ENCODE peak calls at places on chromosomes 6 and 20, in four cellular contexts. F, Y, M and G are unnamed samples.

GRCh38 chr6:53294095-53294494 is 54.7 kb downstream of the ELOVL5 start:
- DNase-seq in M (peak; percentile 78), F (peak; percentile 35), Y (peak; percentile 64), G (no peak)

GRCh38 chr6:41449399-41450245 is 96.6 kb upstream of the FOXP4 start:
- DNase-seq in M (no peak), Y (no peak), F (peak; percentile 37), G (no peak)

GRCh38 chr6:924661-925060 is 231.7 kb upstream of the EXOC2 start:
- DNase-seq in M (no peak), F (no peak), Y (no peak), G (no peak)

GRCh38 chr6:102895683-102896082 is 1502.2 kb downstream of the GRIK2 start:
- DNase-seq in F (no peak), M (no peak), Y (peak; percentile 26), G (no peak)

GRCh38 chr6:149317656-149318571 is at the start of gene TAB2:
- DNase-seq in M (peak; percentile 72), F (peak; percentile 72), Y (no peak), G (no peak)

GRCh38 chr6:30555428-30556005 is 772 bp downstream of the GNL1 start:
- DNase-seq in F (peak; percentile 74), M (peak; percentile 71), Y (peak; percentile 83), G (no peak)

GRCh38 chr20:32541917-32542615 is 43.1 kb downstream of the NOL4L start:
- DNase-seq in M (no peak), Y (no peak), F (no peak), G (no peak)

GRCh38 chr6:82331031-82331773 is 32.4 kb upstream of the TPBG start:
- DNase-seq in F (peak; percentile 86), M (peak; percentile 40), Y (peak; percentile 37), G (peak; percentile 79)

GRCh38 chr6:100880149-100880900 is 804 bp downstream of the ASCC3 start:
- DNase-seq in F (peak; percentile 72), Y (no peak), M (no peak), G (peak; percentile 34)

GRCh38 chr6:157169656-157170055 is 153.7 kb downstream of the TMEM242 start:
- DNase-seq in F (no peak), M (no peak), Y (no peak), G (no peak)

GRCh38 chr6:160034346-160034930 is 65.6 kb downstream of the IGF2R start:
- DNase-seq in F (no peak), M (no peak), Y (no peak), G (no peak)

GRCh38 chr6:125824946-125825786 is 34.4 kb downstream of the NCOA7 start:
- DNase-seq in Y (no peak), M (no peak), F (no peak), G (no peak)

GRCh38 chr6:75409286-75409685 is 84.3 kb downstream of the FILIP1 start:
- DNase-seq in F (peak; percentile 53), Y (no peak), M (no peak), G (no peak)

GRCh38 chr6:64683682-64684081 is 1023.3 kb downstream of the EYS start:
- DNase-seq in F (no peak), Y (peak; percentile 43), M (peak; percentile 33), G (peak; percentile 30)

GRCh38 chr20:38805958-38806854 is 709 bp downstream of the PPP1R16B start:
- DNase-seq in Y (peak; percentile 42), F (peak; percentile 21), M (peak; percentile 63), G (no peak)

GRCh38 chr20:22312744-22313346 is 271.5 kb downstream of the FOXA2 start:
- DNase-seq in Y (peak; percentile 64), M (peak; percentile 75), F (peak; percentile 61), G (peak; percentile 66)

GRCh38 chr6:24844903-24845302 is 46.2 kb upstream of the ARMH2 start:
- DNase-seq in M (no peak), F (peak; percentile 17), Y (no peak), G (no peak)

GRCh38 chr6:70954750-70955149 is 2.1 kb downstream of the B3GAT2 start:
- DNase-seq in F (no peak), Y (peak; percentile 18), M (peak; percentile 45), G (no peak)

GRCh38 chr6:130029163-130029562 is 10.8 kb downstream of the L3MBTL3 start:
- DNase-seq in F (no peak), M (no peak), Y (no peak), G (no peak)

GRCh38 chr6:53484409-53485280 is 60.3 kb downstream of the GCLC start:
- DNase-seq in Y (peak; percentile 77), F (peak; percentile 77), M (peak; percentile 83), G (peak; percentile 87)

GRCh38 chr20:5642155-5642981 is 107.8 kb upstream of the SHLD1 start:
- DNase-seq in M (no peak), F (peak; percentile 63), Y (no peak), G (no peak)

GRCh38 chr20:5638023-5638422 is 112.2 kb upstream of the SHLD1 start:
- DNase-seq in Y (no peak), F (no peak), M (no peak), G (no peak)

DNA sequence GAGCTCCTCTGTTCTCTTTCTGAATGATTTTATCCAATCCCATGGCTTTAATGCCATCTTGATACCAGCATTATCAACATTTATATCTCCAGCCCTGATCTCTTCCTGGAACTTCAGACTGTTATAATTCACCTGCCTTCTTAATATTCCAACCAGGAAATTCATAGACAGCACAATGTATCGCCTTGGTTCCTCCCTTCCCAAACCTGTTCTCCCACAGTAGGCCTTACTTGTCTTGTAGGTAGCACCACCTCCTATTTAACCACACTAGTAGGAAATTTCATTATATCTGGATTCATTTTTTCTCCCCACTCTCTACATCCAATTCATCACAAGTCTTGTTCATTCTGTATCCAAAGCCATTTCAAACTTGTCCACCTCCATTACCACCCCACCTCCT is 106.3 kb upstream of the SHLD1 start:
- DNase-seq in F (no peak), Y (no peak), M (no peak), G (peak; percentile 33)
- H3F3A ChIP-seq in F (peaks cover 5% of the 10 kb centered on the region), Y (no peaks in the 10 kb centered on the region), M (no peaks in the 10 kb centered on the region), G (no peaks in the 10 kb centered on the region)

DNA sequence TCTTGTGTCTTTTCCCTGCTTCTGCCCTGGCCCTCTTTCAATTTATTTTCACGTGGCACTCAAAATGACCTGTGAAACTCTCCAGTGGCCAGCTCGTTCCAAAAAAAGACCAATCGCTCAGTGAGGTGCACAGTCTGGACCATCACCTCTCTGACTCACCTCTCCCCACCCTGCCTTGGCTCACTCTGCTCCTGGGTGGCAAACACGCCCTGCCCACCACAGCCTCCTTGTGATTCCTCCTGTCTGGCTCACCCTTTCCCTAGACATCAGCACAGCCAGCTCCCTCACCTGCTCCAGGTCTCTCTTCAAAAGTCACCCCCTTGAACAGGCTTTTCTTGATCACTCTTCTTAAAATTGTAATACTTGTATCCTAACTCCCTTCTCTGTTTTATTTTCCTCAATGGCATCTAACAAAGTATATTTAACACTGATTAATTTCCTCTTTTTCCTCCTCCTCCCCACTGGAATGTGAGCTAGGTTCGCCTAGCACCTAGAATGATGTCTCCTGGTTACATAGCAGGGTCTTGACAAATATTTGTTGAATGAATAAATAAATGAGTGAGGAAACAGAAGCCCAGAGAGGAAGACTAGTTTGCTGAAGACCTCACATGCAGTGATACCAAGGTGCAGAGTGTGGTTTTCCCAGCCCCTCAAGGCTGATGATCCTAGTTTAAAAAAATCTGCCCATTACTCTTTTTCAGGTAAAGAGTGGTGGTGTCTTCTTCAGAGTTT is 109.0 kb downstream of the GJA10 start:
- DNase-seq in F (no peak), M (no peak), Y (no peak), G (peak; percentile 72)
- H4K20me1 ChIP-seq in F (no peaks in the 10 kb centered on the region), M (no peaks in the 10 kb centered on the region), Y (no peaks in the 10 kb centered on the region), G (no peaks in the 10 kb centered on the region)

DNA sequence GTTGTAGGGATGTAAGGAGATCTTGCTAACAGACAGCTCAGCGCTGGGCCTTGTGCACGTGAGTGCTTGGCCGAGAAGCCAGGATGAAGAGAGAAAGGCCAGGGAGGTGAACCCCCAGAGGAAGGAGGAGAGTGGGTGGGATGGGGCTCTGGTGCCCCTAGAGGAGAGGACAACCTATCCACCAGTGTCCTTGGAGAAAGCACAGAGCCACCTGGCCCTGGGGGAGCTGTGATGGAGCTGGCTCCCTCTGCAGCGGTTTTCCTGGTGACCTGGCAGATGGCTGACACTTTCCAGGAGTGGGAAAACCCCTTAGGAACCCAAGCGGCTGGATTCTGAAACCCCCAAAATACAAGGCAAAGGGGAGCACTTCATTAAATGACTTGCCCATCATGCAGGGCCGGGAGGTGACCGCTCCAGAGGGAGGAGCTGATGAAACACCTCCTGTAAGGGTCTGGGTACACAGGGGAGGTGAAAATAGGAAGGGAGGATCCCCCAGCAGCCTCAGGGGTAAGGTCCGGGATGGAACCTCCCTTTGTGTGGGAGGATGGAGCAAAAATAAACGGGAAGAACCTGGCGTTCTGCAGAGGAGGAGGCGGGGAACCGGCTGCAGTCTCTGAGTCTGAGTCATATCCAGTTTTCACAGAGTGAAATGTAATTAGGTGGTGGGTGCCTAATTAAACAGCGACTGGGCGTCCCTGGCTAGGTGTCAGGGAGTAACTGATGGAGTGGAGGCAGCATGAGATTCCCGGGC is 80.4 kb downstream of the SULF2 start:
- DNase-seq in M (no peak), F (no peak), Y (no peak), G (no peak)
- H3F3A ChIP-seq in M (no peaks in the 10 kb centered on the region), F (no peaks in the 10 kb centered on the region), Y (no peaks in the 10 kb centered on the region), G (no peaks in the 10 kb centered on the region)

DNA sequence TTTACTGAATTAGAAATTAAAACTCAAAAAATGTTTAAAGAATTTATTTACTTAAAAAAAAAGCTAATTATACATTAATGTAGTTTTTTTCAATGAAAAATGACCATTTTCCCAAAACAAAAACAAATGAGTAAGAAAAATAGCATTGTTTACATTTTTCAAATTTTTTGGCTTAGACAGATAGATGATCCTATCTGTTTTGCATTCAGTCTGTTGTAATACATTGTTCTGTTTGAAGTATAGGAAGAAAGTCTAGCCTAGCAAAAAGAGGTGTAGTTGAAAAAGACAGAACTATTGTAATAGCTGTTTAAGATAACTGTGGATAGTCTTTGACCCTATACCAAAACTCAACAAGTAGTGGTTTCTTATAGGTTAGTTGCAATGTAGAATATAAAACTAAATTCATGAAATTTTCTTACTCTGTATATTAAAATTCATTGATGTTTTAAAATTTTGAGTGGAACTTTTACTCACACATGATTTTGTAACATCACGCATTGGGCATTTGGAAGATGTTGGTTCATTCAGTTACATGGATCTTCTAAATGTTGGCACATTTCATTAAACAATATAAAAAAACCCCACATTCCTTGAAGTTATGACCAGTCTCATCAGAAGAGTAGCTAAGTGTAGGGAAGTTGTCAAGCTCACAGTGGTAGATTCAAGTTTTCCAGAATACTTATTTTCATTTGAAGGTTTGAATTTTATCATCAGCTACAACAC is 62.0 kb downstream of the KCNS1 start:
- DNase-seq in M (no peak), Y (no peak), F (peak; percentile 54), G (no peak)
- H4K20me1 ChIP-seq in M (no peaks in the 10 kb centered on the region), Y (no peaks in the 10 kb centered on the region), F (no peaks in the 10 kb centered on the region), G (no peaks in the 10 kb centered on the region)

GRCh38 chr6:32942555-32942954 is 1.7 kb upstream of the HLA-DMB start:
- DNase-seq in Y (no peak), F (no peak), M (no peak), G (no peak)

GRCh38 chr6:32945953-32946352 is 5.1 kb upstream of the HLA-DMB start:
- DNase-seq in Y (no peak), F (no peak), M (no peak), G (no peak)

GRCh38 chr6:32945106-32945761 is 4.4 kb upstream of the HLA-DMB start:
- DNase-seq in F (peak; percentile 35), Y (no peak), M (no peak), G (no peak)

GRCh38 chr6:32943864-32944263 is 3.0 kb upstream of the HLA-DMB start:
- DNase-seq in M (no peak), F (no peak), Y (no peak), G (no peak)

DNA sequence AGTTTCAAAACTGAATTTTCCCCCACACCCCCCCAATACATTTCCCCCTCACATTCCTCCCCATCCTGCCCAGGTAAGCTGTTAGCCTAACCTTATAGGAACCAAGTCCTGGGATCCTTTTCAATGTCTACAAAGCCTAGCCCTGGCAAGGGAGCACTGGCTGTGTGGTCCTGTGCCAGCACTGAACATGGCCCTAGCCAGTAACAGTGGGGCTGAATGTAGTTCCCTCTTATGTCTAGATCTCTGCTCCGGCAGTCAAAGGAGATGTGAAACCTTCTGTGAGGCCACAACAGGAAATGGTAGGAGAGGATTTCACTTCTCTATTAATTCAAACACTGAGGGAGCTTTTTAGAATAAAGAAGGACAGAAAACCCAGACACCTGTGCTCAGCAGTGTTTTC is 3.4 kb upstream of the HLA-DMB start:
- DNase-seq in F (no peak), Y (no peak), M (no peak), G (no peak)
- H3F3A ChIP-seq in F (no peaks in the 10 kb centered on the region), Y (no peaks in the 10 kb centered on the region), M (no peaks in the 10 kb centered on the region), G (no peaks in the 10 kb centered on the region)